ENCODE peak calls at places on chromosomes 5 and 9, in nine cellular contexts. One of them, this sample, is unnamed.

GRCh38 chr9:123131258-123131657 is 97.8 kb downstream of the GPR21 start:
- DNase-seq in fibroblast of lung: peak
- DNase-seq in Karpas-422: no peak
- DNase-seq in adipocyte: peak
- DNase-seq in MM.1S: no peak
- DNase-seq in astrocyte: peak
- DNase-seq in NT2/D1: peak
- DNase-seq in HCT116: no peak
- DNase-seq in DND-41: no peak
- DNase-seq in this sample: no peak

GRCh38 chr5:29697786-29698414 is 1495.6 kb upstream of the CDH6 start:
- DNase-seq in DND-41: no peak
- DNase-seq in NT2/D1: no peak
- DNase-seq in Karpas-422: peak
- DNase-seq in MM.1S: peak
- DNase-seq in fibroblast of lung: no peak
- DNase-seq in astrocyte: no peak
- DNase-seq in HCT116: no peak
- DNase-seq in adipocyte: no peak
- DNase-seq in this sample: peak

GRCh38 chr9:20570756-20571155 is 51.5 kb downstream of the MLLT3 start:
- DNase-seq in astrocyte: peak
- DNase-seq in fibroblast of lung: peak
- DNase-seq in Karpas-422: no peak
- DNase-seq in DND-41: no peak
- DNase-seq in MM.1S: no peak
- DNase-seq in adipocyte: peak
- DNase-seq in NT2/D1: no peak
- DNase-seq in HCT116: no peak
- DNase-seq in this sample: peak

GRCh38 chr9:110921705-110922104 is 116.6 kb downstream of the LPAR1 start:
- DNase-seq in astrocyte: no peak
- DNase-seq in adipocyte: no peak
- DNase-seq in Karpas-422: no peak
- DNase-seq in DND-41: no peak
- DNase-seq in NT2/D1: no peak
- DNase-seq in MM.1S: no peak
- DNase-seq in HCT116: no peak
- DNase-seq in fibroblast of lung: no peak
- DNase-seq in this sample: no peak

GRCh38 chr9:35705836-35706430 is 16.2 kb upstream of the TPM2 start:
- DNase-seq in MM.1S: no peak
- DNase-seq in HCT116: no peak
- DNase-seq in NT2/D1: no peak
- DNase-seq in Karpas-422: no peak
- DNase-seq in adipocyte: no peak
- DNase-seq in astrocyte: no peak
- DNase-seq in DND-41: no peak
- DNase-seq in fibroblast of lung: no peak
- DNase-seq in this sample: no peak

GRCh38 chr9:137293482-137294090 is 8.5 kb downstream of the NRARP start:
- DNase-seq in Karpas-422: no peak
- DNase-seq in MM.1S: no peak
- DNase-seq in DND-41: no peak
- DNase-seq in NT2/D1: no peak
- DNase-seq in HCT116: no peak
- DNase-seq in fibroblast of lung: peak
- DNase-seq in adipocyte: no peak
- DNase-seq in astrocyte: no peak
- DNase-seq in this sample: peak

GRCh38 chr9:94639996-94640376 is 668 bp upstream of the FBP1 start:
- DNase-seq in DND-41: no peak
- DNase-seq in adipocyte: no peak
- DNase-seq in NT2/D1: peak
- DNase-seq in Karpas-422: no peak
- DNase-seq in astrocyte: no peak
- DNase-seq in MM.1S: no peak
- DNase-seq in HCT116: no peak
- DNase-seq in fibroblast of lung: no peak
- DNase-seq in this sample: peak

GRCh38 chr5:144028644-144029043 is 141.8 kb downstream of the YIPF5 start:
- DNase-seq in adipocyte: peak
- DNase-seq in HCT116: no peak
- DNase-seq in MM.1S: no peak
- DNase-seq in NT2/D1: no peak
- DNase-seq in Karpas-422: no peak
- DNase-seq in fibroblast of lung: peak
- DNase-seq in DND-41: no peak
- DNase-seq in astrocyte: peak
- DNase-seq in this sample: peak

GRCh38 chr5:95555553-95555952 is 652 bp downstream of the ARSK start:
- DNase-seq in DND-41: no peak
- DNase-seq in astrocyte: no peak
- DNase-seq in HCT116: no peak
- DNase-seq in NT2/D1: no peak
- DNase-seq in fibroblast of lung: no peak
- DNase-seq in Karpas-422: no peak
- DNase-seq in MM.1S: no peak
- DNase-seq in adipocyte: no peak
- DNase-seq in this sample: peak

GRCh38 chr5:59959330-59959729 is 65.8 kb upstream of the PDE4D start:
- DNase-seq in MM.1S: no peak
- DNase-seq in astrocyte: no peak
- DNase-seq in HCT116: no peak
- DNase-seq in fibroblast of lung: no peak
- DNase-seq in Karpas-422: no peak
- DNase-seq in DND-41: no peak
- DNase-seq in adipocyte: no peak
- DNase-seq in NT2/D1: no peak
- DNase-seq in this sample: no peak

GRCh38 chr5:61178702-61179101 is 16.4 kb upstream of the SMIM15 start:
- DNase-seq in HCT116: no peak
- DNase-seq in astrocyte: no peak
- DNase-seq in adipocyte: no peak
- DNase-seq in DND-41: no peak
- DNase-seq in Karpas-422: no peak
- DNase-seq in MM.1S: no peak
- DNase-seq in fibroblast of lung: no peak
- DNase-seq in NT2/D1: no peak
- DNase-seq in this sample: no peak

GRCh38 chr9:70823284-70823683 is 298.1 kb downstream of the TRPM3 start:
- DNase-seq in adipocyte: no peak
- DNase-seq in HCT116: no peak
- DNase-seq in MM.1S: no peak
- DNase-seq in astrocyte: no peak
- DNase-seq in DND-41: no peak
- DNase-seq in NT2/D1: no peak
- DNase-seq in Karpas-422: no peak
- DNase-seq in fibroblast of lung: no peak
- DNase-seq in this sample: no peak

GRCh38 chr5:77679791-77680190 is 41.3 kb upstream of the OTP start:
- DNase-seq in astrocyte: no peak
- DNase-seq in NT2/D1: no peak
- DNase-seq in fibroblast of lung: peak
- DNase-seq in adipocyte: peak
- DNase-seq in HCT116: no peak
- DNase-seq in MM.1S: no peak
- DNase-seq in DND-41: no peak
- DNase-seq in Karpas-422: no peak
- DNase-seq in this sample: no peak

GRCh38 chr5:162852145-162852544 is 585.2 kb upstream of the CCNG1 start:
- DNase-seq in astrocyte: no peak
- DNase-seq in fibroblast of lung: no peak
- DNase-seq in HCT116: no peak
- DNase-seq in NT2/D1: no peak
- DNase-seq in DND-41: no peak
- DNase-seq in adipocyte: no peak
- DNase-seq in MM.1S: no peak
- DNase-seq in Karpas-422: no peak
- DNase-seq in this sample: peak

DNA sequence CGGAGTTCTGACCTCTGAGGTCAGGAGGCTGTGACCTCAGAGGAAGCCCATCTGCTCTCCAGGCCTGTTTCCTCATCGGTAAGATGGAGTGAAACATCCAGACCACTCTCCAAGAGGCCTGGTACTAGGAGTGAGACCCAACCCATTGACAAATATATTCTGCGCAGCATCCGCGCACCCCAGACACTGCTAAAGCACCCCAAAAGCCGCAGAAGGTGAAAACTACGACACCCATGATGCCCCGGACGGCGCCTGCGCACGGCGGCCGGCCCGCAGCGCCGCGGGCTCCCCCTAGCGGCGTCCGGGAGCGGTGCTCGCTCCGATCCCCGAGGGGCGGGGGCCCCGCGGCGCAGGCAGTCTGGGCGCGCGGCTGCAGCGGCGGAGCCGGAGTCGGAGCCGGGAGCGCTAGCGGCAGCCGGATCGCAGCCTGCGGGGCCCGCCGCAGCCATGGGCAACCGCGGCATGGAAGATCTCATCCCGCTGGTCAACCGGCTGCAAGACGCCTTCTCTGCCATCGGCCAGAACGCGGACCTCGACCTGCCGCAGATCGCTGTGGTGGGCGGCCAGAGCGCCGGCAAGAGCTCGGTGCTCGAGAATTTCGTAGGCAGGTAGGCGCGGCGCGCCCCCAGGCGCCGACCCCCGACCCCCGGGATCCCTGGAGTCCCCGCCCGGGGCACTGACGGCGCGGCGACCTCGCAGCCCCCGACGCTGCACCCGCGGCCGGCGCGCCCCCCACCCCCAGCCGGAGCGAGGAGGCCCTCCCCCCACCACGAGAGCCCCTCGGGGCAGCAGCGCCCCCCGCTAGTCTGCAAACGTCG is at the start of gene DNM1:
- DNase-seq in adipocyte: peak
- DNase-seq in NT2/D1: no peak
- DNase-seq in fibroblast of lung: peak
- DNase-seq in MM.1S: peak
- DNase-seq in Karpas-422: peak
- DNase-seq in astrocyte: no peak
- DNase-seq in HCT116: no peak
- DNase-seq in DND-41: peak
- DNase-seq in this sample: peak
- H3K9ac ChIP-seq in adipocyte: peak
- H3K9ac ChIP-seq in NT2/D1: peak
- H3K9ac ChIP-seq in fibroblast of lung: peak
- H3K9ac ChIP-seq in MM.1S: no peak
- H3K9ac ChIP-seq in Karpas-422: peak
- H3K9ac ChIP-seq in astrocyte: peak
- H3K9ac ChIP-seq in HCT116: peak
- H3K9ac ChIP-seq in DND-41: peak
- H3K9ac ChIP-seq in this sample: peak

DNA sequence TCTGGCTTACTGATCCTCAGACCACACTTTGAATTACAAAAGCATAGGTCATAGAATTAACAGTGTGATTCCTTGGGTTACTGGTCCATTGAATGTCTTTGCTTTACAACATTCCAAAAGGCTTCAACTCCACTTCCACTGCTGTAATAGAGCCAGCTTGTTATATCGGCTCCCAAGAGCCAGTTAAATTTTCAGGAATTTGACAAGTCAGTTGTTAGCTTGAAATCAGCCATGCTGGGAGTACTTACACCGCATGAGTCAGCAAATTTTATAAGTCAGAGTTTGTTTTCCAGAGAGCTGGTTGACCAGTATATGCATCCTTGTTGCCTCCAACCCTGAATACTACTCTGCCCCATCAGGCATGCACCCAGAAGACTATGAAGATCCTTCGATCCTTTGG is 73.1 kb downstream of the FOXB2 start:
- DNase-seq in NT2/D1: no peak
- DNase-seq in astrocyte: peak
- DNase-seq in MM.1S: no peak
- DNase-seq in adipocyte: peak
- DNase-seq in fibroblast of lung: no peak
- DNase-seq in DND-41: no peak
- DNase-seq in HCT116: no peak
- DNase-seq in Karpas-422: no peak
- DNase-seq in this sample: peak
- H3K9ac ChIP-seq in NT2/D1: no peak
- H3K9ac ChIP-seq in astrocyte: no peak
- H3K9ac ChIP-seq in MM.1S: no peak
- H3K9ac ChIP-seq in adipocyte: no peak
- H3K9ac ChIP-seq in fibroblast of lung: no peak
- H3K9ac ChIP-seq in DND-41: no peak
- H3K9ac ChIP-seq in HCT116: no peak
- H3K9ac ChIP-seq in Karpas-422: no peak
- H3K9ac ChIP-seq in this sample: no peak

DNA sequence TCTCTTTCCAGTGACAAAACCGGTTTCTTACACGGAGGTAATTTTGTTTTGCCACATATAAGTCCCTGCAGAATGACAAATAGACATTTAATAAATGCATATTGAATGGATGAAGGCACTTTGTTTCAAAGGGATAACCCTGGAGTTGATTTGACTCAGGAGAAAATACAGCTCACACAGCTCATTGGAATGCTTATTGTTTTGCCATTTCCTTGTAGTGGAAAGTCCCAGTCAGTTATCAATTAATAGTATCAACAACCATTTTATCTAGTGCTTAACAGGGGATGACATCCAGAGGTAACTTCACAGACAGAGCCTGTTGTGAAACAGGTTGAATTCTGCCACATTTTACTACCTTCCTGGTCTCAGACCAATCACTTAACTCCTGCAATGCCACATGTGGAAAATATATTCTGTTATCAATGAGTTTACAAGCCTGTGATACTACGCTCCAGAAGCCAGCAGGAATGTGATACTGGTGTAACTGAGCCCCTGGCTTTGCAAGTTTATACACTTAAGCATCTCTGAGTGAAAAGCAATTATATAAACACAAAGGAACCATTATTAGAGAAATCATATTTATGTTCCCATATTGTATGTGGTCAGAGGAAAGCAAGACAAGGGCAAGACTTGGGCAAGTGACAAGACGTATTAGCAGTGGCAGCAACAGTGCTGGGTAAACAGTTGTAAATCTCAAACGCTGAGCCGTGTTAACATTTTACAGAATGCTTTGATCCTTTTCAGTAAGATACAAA is 123.2 kb upstream of the ANKRD55 start:
- DNase-seq in HCT116: no peak
- DNase-seq in NT2/D1: no peak
- DNase-seq in adipocyte: no peak
- DNase-seq in astrocyte: no peak
- DNase-seq in Karpas-422: no peak
- DNase-seq in DND-41: no peak
- DNase-seq in MM.1S: no peak
- DNase-seq in fibroblast of lung: no peak
- DNase-seq in this sample: no peak
- H3K9ac ChIP-seq in HCT116: no peak
- H3K9ac ChIP-seq in NT2/D1: no peak
- H3K9ac ChIP-seq in adipocyte: no peak
- H3K9ac ChIP-seq in astrocyte: no peak
- H3K9ac ChIP-seq in Karpas-422: no peak
- H3K9ac ChIP-seq in DND-41: no peak
- H3K9ac ChIP-seq in MM.1S: no peak
- H3K9ac ChIP-seq in fibroblast of lung: no peak
- H3K9ac ChIP-seq in this sample: no peak

GRCh38 chr5:142426129-142426641 is 101.4 kb upstream of the SPRY4 start:
- DNase-seq in Karpas-422: no peak
- DNase-seq in DND-41: peak
- DNase-seq in adipocyte: no peak
- DNase-seq in astrocyte: peak
- DNase-seq in MM.1S: no peak
- DNase-seq in NT2/D1: no peak
- DNase-seq in HCT116: no peak
- DNase-seq in fibroblast of lung: peak
- DNase-seq in this sample: peak
- H3K9ac ChIP-seq in Karpas-422: no peak
- H3K9ac ChIP-seq in DND-41: peak
- H3K9ac ChIP-seq in adipocyte: peak
- H3K9ac ChIP-seq in astrocyte: peak
- H3K9ac ChIP-seq in MM.1S: no peak
- H3K9ac ChIP-seq in NT2/D1: no peak
- H3K9ac ChIP-seq in HCT116: no peak
- H3K9ac ChIP-seq in fibroblast of lung: no peak
- H3K9ac ChIP-seq in this sample: no peak

GRCh38 chr9:22682536-22683392 is 236.1 kb downstream of the DMRTA1 start:
- DNase-seq in DND-41: no peak
- DNase-seq in astrocyte: peak
- DNase-seq in MM.1S: peak
- DNase-seq in fibroblast of lung: peak
- DNase-seq in HCT116: no peak
- DNase-seq in NT2/D1: no peak
- DNase-seq in adipocyte: peak
- DNase-seq in Karpas-422: no peak
- DNase-seq in this sample: peak
- H3K9ac ChIP-seq in DND-41: no peak
- H3K9ac ChIP-seq in astrocyte: peak
- H3K9ac ChIP-seq in MM.1S: no peak
- H3K9ac ChIP-seq in fibroblast of lung: no peak
- H3K9ac ChIP-seq in HCT116: no peak
- H3K9ac ChIP-seq in NT2/D1: no peak
- H3K9ac ChIP-seq in adipocyte: peak
- H3K9ac ChIP-seq in Karpas-422: no peak
- H3K9ac ChIP-seq in this sample: peak

This sample was measured in PC-3.